ENCODE peak calls at places on chromosomes 1 and 21, in six cellular contexts. Z is lower leg skin, A is mesenchymal stem cell, U is breast epithelium, I is lower lobe of right lung, R is cardiac muscle cell. B is an unnamed sample.

GRCh38 chr1:246107516-246108277 is 399.4 kb downstream of the SMYD3 start:
- DNase-seq in Z (no peak), U (no peak), I (no peak), A (peak), R (peak), B (no peak)

GRCh38 chr1:4033129-4033676 is 133.1 kb upstream of the C1orf174 start:
- DNase-seq in Z (no peak), A (no peak), I (no peak), R (no peak), U (no peak), B (no peak)

GRCh38 chr1:179287456-179287855 is 6.1 kb upstream of the SOAT1 start:
- DNase-seq in Z (no peak), A (no peak), I (no peak), R (no peak), U (no peak), B (no peak)

GRCh38 chr1:206754011-206754410 is 16.6 kb upstream of the IL19 start:
- DNase-seq in Z (no peak), A (no peak), R (peak), I (no peak), U (no peak), B (no peak)

GRCh38 chr1:204081791-204082513 is 9.0 kb downstream of the SOX13 start:
- DNase-seq in I (no peak), Z (no peak), U (no peak), R (no peak), A (no peak), B (no peak)

GRCh38 chr1:200302893-200303250 is 107.0 kb downstream of the ZNF281 start:
- DNase-seq in U (no peak), I (peak), Z (no peak), A (no peak), R (peak), B (no peak)

GRCh38 chr1:54714881-54715492 is 674 bp upstream of the TTC4 start:
- DNase-seq in U (no peak), R (no peak), I (no peak), A (no peak), Z (no peak), B (no peak)

GRCh38 chr1:114214016-114214415 is 60.3 kb upstream of the SYT6 start:
- DNase-seq in Z (no peak), U (no peak), R (no peak), I (no peak), A (no peak), B (no peak)

GRCh38 chr1:77280962-77281361 is 857 bp upstream of the AK5 start:
- DNase-seq in U (no peak), Z (no peak), I (no peak), R (no peak), A (no peak), B (no peak)

GRCh38 chr1:174740248-174740990 is 259.3 kb upstream of the CACYBP start:
- DNase-seq in A (peak), R (peak), U (no peak), I (no peak), Z (no peak), B (no peak)

GRCh38 chr1:72397786-72398185 is 115.4 kb upstream of the NEGR1 start:
- DNase-seq in Z (peak), I (no peak), R (peak), A (peak), U (no peak), B (no peak)

GRCh38 chr1:12617511-12617900 is 504 bp downstream of the DHRS3 start:
- DNase-seq in I (no peak), Z (no peak), R (no peak), A (no peak), U (no peak), B (peak)

GRCh38 chr1:91777630-91778300 is 108.2 kb downstream of the TGFBR3 start:
- DNase-seq in U (no peak), Z (no peak), A (no peak), I (no peak), R (no peak), B (no peak)

GRCh38 chr1:89361681-89362080 is 2.2 kb upstream of the GBP6 start:
- DNase-seq in A (no peak), I (no peak), Z (no peak), U (no peak), R (no peak), B (no peak)

GRCh38 chr1:42419449-42419848 is 36.4 kb downstream of the ZMYND12 start:
- DNase-seq in I (no peak), Z (no peak), R (peak), U (no peak), A (no peak), B (no peak)

GRCh38 chr1:42786097-42786496 is 1.3 kb downstream of the TMEM269 start:
- DNase-seq in A (no peak), R (no peak), Z (no peak), I (no peak), U (no peak), B (no peak)

GRCh38 chr1:112325504-112325903 is 70.5 kb upstream of the CTTNBP2NL start:
- DNase-seq in U (no peak), Z (no peak), A (no peak), R (peak), I (no peak), B (no peak)

GRCh38 chr1:207828485-207829158 is 76.8 kb downstream of the CD46 start:
- DNase-seq in I (peak), U (peak), A (peak), Z (peak), R (peak), B (peak)

GRCh38 chr1:92299477-92300125 is 742 bp downstream of the RPAP2 start:
- DNase-seq in I (no peak), A (peak), R (no peak), U (no peak), Z (no peak), B (no peak)

GRCh38 chr1:115641762-115642167 is at the start of gene VANGL1:
- DNase-seq in U (no peak), R (peak), A (peak), I (peak), Z (peak), B (no peak)

GRCh38 chr21:37374026-37374425 is 7.5 kb downstream of the DYRK1A start:
- DNase-seq in R (peak), Z (no peak), I (no peak), A (peak), U (no peak), B (no peak)

GRCh38 chr1:175036476-175036875 is 13.3 kb upstream of the MRPS14 start:
- DNase-seq in I (no peak), Z (no peak), A (no peak), U (no peak), R (no peak), B (no peak)

GRCh38 chr1:115507256-115507589 is 134.5 kb upstream of the VANGL1 start:
- DNase-seq in Z (no peak), I (no peak), U (no peak), A (peak), R (peak), B (peak)

GRCh38 chr1:119712342-119713038 is 756 bp downstream of the PHGDH start:
- DNase-seq in Z (peak), U (peak), A (peak), I (peak), R (peak), B (peak)

GRCh38 chr1:36224537-36225297 is 474 bp downstream of the THRAP3 start:
- DNase-seq in I (peak), R (peak), U (no peak), Z (peak), A (peak), B (no peak)

GRCh38 chr1:50047916-50048694 is 24.4 kb upstream of the AGBL4 start:
- DNase-seq in A (no peak), R (no peak), U (no peak), Z (no peak), I (no peak), B (no peak)

DNA sequence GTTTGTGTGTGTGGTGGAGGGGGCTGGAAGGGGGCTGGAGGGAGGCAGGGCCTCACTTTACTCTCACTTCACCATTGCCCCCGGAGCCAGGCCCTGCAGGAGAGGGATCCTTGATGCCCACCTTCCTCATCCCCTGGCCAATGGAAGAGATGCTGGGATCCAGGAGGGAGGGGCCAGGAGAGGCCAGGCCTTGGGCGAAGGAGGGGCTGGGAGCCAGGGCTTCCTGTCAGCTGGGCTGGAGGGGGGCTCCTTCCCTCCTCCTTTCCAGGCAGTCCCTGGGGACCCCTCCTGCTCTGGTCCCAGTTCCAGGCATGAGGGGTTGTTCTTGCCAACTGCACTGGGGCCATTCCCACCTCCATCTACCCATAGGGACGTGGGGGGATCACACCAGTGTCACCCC is 5.7 kb downstream of the AHDC1 start:
- DNase-seq in Z (no peak), R (peak), A (peak), I (no peak), U (no peak), B (no peak)
- H3K4me3 ChIP-seq in Z (no peak), R (no peak), A (peak), I (no peak), U (no peak), B (no peak)

DNA sequence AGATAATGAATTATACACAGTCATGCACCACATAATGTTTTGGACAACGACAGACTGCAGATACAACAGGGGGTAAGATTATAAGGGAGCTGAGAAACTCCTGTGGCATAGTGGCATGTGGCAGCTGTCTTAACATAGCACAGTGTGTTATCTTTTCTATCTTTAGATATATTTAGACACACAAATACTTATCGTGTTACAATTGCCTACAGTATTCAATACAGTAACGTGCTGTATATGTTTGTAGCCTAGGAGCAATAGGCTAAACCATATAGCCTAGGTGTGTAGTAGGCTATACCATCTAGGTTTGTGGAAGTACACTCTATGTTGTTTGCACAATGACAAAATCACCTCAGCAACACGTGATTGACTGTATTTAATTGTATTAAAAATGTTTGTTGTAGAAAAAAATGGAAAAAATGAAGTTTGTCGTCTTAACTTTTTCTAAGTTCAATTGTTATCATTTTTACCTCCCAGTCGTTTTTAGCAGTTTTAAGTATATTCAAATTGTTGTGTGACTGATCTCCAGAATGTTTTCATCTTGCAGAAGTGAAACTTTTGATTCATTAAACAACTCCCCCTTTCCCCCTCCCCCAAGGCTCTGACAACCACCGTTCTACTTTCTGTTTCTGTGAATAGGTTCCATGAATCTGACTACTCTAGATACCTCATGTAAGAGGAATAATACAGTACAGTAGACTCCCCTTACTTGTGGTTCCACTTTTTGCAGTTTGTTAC is 351.0 kb upstream of the B3GALT2 start:
- DNase-seq in U (no peak), I (no peak), R (no peak), Z (no peak), A (peak), B (no peak)
- H3K4me3 ChIP-seq in U (no peak), I (no peak), R (no peak), Z (no peak), A (no peak), B (no peak)

DNA sequence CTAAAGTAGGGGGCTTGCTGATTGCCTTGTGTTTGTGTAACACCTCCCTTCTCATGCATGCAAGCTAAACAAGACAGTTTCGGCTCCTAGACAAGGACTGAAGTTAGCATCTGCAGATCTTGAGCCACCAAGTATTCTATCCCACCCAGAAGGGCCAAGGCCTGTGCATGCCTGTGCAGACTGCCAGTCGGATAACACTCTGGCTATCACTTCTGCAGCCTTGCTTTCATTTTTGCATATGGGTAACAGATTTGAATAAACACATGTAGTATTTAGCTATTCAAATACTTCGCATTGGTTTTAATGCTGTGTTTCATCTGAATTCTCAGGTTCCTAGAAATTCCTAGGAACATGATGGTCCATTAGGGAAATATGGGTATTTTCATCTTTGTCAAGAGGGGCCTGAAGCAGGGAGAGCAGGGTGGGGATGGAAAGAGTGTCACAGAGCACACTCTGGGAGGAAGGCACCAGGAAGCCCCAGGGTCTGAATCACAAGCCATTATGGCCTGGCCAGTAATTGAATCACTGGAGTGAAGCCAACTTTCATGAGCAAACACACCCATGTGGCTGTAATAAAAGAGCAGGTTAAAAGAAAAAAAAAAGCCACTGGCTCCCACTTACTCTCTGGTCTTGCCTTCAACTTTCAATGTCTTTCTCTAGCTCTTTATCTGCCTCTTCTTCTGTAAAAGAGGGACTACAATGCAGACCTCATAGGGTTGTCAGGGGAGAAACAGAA is 28.2 kb downstream of the GADD45A start:
- DNase-seq in R (peak), A (peak), U (no peak), I (no peak), Z (no peak), B (no peak)
- H3K4me3 ChIP-seq in R (no peak), A (no peak), U (no peak), I (no peak), Z (no peak), B (no peak)

DNA sequence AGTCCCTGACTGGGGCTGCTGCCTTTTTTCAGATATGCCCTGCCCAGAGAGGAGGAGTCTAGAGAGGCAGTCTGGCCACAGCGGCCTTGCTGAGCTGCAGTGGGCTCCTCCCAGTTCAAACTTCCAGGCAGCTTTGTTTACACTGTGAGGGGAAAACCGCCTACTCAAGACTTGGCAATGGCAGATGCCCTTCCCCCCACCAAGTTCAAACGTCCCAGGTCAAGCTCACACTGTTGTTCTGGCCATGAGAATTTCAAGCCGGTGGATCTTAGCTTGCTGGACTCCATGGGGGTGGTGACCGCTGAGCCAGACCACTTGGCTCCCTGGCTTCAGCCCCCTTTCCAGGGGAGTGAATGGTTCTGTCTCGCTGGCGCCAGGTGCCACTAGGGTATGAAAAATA is 18.3 kb upstream of the C1orf53 start:
- DNase-seq in I (no peak), U (no peak), A (no peak), Z (no peak), R (no peak), B (no peak)
- H3K4me3 ChIP-seq in I (no peak), U (no peak), A (no peak), Z (no peak), R (no peak), B (no peak)

DNA sequence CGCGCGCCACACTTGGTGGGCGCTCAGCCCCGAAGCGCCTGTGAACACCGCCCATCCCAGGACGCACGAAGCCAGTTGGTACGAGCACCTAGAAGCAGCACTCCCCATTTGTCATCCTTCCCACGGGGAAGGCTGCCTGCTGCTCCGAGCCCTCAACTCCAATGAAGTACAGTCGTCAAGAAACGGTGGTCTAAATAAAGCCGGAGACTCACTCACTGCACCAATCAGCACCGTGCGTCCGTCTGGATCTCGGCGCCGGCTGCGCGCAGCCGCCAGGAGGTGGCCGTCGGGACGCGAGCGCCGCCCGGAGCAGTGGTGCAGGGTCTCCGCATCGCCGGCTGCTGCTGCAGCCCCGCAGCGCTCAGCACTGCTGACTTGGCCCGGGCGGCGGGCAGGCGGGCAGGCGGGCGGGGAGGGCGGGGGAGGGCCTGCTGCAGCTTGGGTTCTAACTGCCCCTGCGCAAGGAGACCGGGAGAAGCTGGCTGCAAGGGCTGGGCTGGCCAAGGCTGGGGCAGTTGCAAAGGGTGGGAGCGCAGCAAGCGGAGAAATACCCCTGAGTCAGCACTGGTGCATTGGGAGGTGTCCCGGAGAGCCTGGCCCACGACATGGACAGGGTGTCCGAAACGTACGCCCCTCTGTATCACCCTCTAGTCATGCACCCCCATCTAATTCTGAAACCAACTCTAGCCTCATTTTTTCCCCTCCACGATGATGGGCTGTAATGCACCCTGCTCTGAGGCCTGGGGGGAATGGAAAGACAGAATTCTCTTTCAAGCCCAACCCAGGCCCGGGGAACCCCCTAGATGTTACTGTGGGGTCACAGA is 35.8 kb upstream of the H6PD start:
- DNase-seq in I (no peak), A (peak), R (peak), U (no peak), Z (no peak), B (no peak)
- H3K4me3 ChIP-seq in I (peak), A (peak), R (no peak), U (no peak), Z (no peak), B (no peak)

GRCh38 chr1:103761896-103762295 is 12.2 kb downstream of the AMY1C start:
- DNase-seq in I (no peak), Z (no peak), A (no peak), U (no peak), R (no peak), B (no peak)
- H3K4me3 ChIP-seq in I (no peak), Z (no peak), A (no peak), U (no peak), R (no peak), B (no peak)

GRCh38 chr1:209769171-209769904 is 13.5 kb downstream of the TRAF3IP3 start:
- DNase-seq in R (peak), Z (peak), I (peak), A (peak), U (peak), B (peak)

GRCh38 chr1:209768354-209768774 is 12.5 kb downstream of the TRAF3IP3 start:
- DNase-seq in A (no peak), I (no peak), R (no peak), U (no peak), Z (no peak), B (peak)

GRCh38 chr1:209767105-209767504 is 11.3 kb downstream of the TRAF3IP3 start:
- DNase-seq in U (no peak), Z (no peak), A (no peak), I (no peak), R (no peak), B (no peak)

GRCh38 chr1:209766051-209766450 is 10.2 kb downstream of the TRAF3IP3 start:
- DNase-seq in I (no peak), Z (no peak), A (no peak), U (no peak), R (no peak), B (no peak)

DNA sequence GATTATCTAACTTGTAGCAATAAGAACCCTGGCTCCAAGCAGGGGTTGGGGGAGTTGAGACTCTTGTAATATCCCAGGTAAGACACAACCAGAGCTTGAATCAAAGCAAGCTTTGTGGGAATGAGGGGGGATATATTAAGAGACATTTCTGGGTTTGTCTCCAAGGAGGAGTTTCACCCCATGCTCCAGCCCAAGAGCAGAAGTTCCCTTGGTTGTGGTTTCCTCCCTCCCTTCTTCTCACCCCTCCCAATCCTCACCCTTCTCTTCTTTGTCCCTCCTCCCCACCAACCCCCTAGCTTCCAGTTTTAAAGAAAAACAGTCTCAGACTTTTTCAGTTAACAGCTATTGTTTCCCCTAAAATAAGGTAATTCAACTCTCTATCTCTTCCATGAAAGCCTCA is 11.9 kb downstream of the TRAF3IP3 start:
- DNase-seq in A (no peak), R (no peak), Z (no peak), U (no peak), I (no peak), B (peak)
- H3K4me3 ChIP-seq in A (no peak), R (no peak), Z (no peak), U (no peak), I (peak), B (peak)